ENCODE peak calls at places on chromosomes 11 and 22, in four cellular contexts. Q is AG04450, J is type B pancreatic cell, O is A549. E is an unnamed sample.

GRCh38 chr22:42793848-42794405 is 63.1 kb downstream of the ARFGAP3 start:
- DNase-seq in Q (no peak), O (no peak), J (no peak), E (no peak)

GRCh38 chr11:83070878-83071640 is 638 bp downstream of the RAB30 start:
- DNase-seq in O (peak; percentile 39), J (no peak), Q (no peak), E (no peak)

GRCh38 chr11:77084581-77085191 is 17.9 kb downstream of the CAPN5 start:
- DNase-seq in Q (no peak), J (no peak), O (no peak), E (no peak)

GRCh38 chr11:35619754-35620640 is 1.7 kb downstream of the FJX1 start:
- DNase-seq in Q (no peak), J (no peak), O (peak; percentile 42), E (peak; percentile 69)

GRCh38 chr22:43755452-43755851 is 56.7 kb downstream of the EFCAB6 start:
- DNase-seq in J (no peak), O (no peak), Q (no peak), E (no peak)

GRCh38 chr22:22720201-22720723 is 75.8 kb downstream of the GGTLC2 start:
- DNase-seq in Q (no peak), O (no peak), J (no peak), E (peak; percentile 42)

GRCh38 chr11:131425285-131425684 is 54.9 kb downstream of the NTM start:
- DNase-seq in O (no peak), J (no peak), Q (no peak), E (no peak)

GRCh38 chr11:8040261-8040920 is 40.6 kb upstream of the TUB start:
- DNase-seq in J (peak; percentile 56), O (no peak), Q (no peak), E (no peak)

GRCh38 chr22:38214248-38215056 is 12.7 kb downstream of the MAFF start:
- DNase-seq in J (peak; percentile 84), O (no peak), Q (no peak), E (peak; percentile 73)

GRCh38 chr11:105244157-105244820 is 104.7 kb upstream of the CARD18 start:
- DNase-seq in Q (peak; percentile 77), O (peak; percentile 6), J (no peak), E (no peak)

GRCh38 chr11:6251120-6251733 is 8.4 kb upstream of the CCKBR start:
- DNase-seq in O (peak; percentile 82), Q (peak; percentile 32), J (no peak), E (peak; percentile 78)

DNA sequence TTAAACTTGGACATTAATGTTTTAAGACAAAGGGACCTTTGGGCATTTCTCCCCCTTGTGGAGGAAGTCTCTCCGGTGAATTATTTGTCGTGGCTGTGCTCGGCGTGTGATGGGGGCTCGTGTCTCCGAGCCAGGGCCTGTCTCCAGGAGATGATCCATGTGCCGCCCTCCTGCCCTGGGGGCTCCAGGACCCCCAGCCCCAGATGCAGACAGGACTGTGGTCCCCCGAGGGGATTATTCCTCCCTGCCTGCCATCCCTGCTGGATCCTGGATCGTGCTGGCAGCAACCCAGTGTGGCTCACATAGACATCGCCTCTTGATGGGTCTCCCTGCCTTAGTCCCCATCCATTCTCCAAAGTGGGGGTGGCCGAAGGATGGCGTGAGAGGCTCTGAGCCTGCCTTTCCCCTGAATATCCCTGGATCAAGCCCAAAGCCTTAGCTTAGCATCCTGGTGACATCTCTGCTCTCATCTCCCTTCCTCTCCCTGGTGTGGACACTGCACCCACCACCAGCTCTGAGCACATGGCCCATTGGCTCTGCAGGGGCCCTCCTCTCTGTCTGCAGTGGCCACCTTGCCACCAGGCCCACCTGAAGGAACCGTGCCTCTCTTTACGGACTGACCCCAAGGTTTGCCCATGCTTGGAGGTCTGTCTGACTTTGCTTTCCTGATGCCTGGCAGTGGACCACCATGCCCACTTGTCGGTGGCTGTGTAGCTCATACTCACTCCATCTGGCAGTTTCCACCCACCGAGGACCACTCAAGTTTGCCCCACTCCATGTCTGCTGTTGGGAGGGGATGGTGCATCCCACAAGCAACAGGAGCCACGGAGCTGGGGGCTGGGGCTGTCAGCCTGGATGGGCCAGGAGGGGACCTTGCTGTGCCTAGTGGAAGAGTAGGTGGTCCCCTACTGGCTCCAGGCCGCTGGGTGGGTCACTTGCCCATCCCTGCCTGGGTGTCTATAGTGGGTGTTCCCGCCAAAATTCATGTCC is 56.7 kb downstream of the SMIM38 start:
- DNase-seq in J (peak; percentile 58), O (no peak), Q (no peak), E (no peak)
- TF ChIP-seq CTCF in J (peak; percentile 68), O (peak; percentile 28), Q (peak; percentile 46), E (peak; percentile 55)

DNA sequence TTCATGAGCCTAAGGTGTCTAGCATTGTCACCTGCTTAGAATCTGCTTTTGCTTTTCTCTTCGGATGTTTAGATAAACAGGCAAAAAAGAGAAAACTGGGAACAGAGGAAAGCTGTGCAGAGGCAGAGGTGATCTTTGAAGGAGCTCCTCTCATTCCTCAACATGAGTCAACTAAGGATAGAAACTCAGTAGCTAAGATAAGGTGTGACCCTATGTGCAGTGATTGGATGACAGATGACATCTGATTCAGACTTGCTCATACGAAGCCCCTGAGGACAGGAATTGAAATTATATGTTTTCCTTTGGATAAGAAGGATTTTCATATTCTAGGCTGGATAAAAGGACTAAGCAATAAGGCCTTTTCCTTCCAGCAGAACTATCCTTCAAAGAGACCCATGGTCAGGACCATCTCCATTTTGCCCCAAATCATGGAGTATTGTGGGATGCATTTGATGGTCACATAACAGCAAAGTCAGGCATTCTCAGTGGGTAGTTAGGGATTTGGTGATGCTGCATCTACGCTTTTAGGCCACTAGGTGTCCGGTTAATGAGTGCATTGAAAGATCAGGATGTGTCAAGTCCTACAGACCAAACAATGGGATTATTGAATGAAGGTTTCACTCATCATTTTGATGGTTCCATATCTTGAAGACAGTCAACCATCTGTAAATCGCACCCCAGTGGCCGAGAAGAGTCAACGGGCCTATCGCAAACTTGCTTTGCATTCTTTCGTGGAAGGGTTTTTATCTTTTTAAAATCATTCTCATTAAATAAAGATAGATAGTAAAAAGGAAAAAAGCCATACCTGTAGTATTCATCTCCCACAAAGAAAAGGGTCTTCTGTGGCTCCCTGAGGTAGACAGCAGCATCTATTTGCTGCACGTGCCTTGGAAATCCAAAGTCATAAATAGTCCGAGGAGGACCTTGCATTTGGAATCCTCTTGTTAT is 32.2 kb downstream of the MMP20 start:
- DNase-seq in O (no peak), J (no peak), Q (no peak), E (no peak)
- TF ChIP-seq CTCF in O (peak; percentile 22), J (peak; percentile 74), Q (peak; percentile 58), E (peak; percentile 62)

GRCh38 chr11:17838102-17838501 is 103.5 kb downstream of the KCNC1 start:
- DNase-seq in J (no peak), O (no peak), Q (no peak), E (no peak)
- TF ChIP-seq CTCF in J (no peak), O (no peak), Q (no peak), E (no peak)

DNA sequence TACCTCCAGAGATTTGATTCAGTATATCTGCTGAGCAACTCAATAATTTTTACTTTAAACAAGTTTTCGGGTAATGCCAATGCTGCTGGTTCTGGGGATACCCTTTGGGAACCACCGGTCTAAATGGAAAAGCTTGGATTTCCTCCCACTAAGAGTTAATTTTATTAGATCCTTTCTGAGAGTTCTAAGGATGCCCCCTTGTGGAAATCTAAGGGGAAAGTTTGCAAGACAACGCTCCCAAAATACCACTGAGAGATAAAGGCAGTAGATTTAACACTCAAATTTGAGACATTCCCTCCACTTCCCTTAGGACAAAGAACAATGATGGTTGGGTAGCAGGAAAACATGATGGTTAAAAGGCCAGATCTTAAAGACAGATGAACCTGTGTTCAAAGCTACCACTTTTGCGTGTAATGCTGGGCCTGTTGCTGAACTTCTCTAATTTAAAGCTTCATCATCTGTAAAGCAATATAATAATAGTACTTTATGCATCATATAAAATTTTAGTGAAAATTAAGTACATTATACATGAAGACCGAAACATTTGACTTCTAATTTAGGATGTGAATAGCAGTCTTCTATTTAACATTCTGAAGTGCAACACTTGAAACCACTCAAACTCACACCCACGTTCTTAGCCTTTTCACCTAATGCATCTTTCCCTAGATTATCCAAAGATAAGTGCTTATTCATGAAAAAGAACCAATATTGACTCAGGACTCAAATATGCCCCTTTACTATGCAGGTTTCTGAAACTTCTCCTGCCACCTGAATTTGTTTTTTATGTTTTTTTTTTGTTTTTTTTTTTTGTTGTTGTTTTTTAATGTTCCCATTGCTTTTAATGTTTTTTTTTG is 110.1 kb upstream of the LUZP2 start:
- DNase-seq in J (no peak), O (no peak), Q (peak; percentile 24), E (no peak)
- TF ChIP-seq CTCF in J (peak; percentile 75), O (no peak), Q (peak; percentile 70), E (peak; percentile 68)